ENCODE peak calls at places on chromosome 22, in eight cellular contexts. Z is GM23338; U is upper lobe of right lung; V is ureter; A is hepatic stellate cell; P is Right ventricle myocardium superior; I is sciatic nerve; C is stimulated activated CD4-positive, alpha-beta T cell treated with anti-CD3 and anti-CD28 coated beads, Interleukin-15, amount 100 ng/mL, for 1 hour. Q is an unnamed sample.

GRCh38 chr22:27192135-27192900 is 534.9 kb downstream of the MIAT start:
- DNase-seq in A (no peak), C (no peak), Z (no peak), U (no peak), V (no peak), P (no peak), I (no peak), Q (no peak)

GRCh38 chr22:19579880-19580279 is 55.7 kb upstream of the CLDN5 start:
- DNase-seq in V (no peak), C (no peak), Z (no peak), A (no peak), U (no peak), I (no peak), P (peak), Q (no peak)

GRCh38 chr22:50481440-50482106 is at the start of gene ADM2:
- DNase-seq in A (no peak), C (peak), V (no peak), Z (peak), I (no peak), P (no peak), U (peak), Q (no peak)

GRCh38 chr22:16970446-16970845 is 37.6 kb downstream of the GAB4 start:
- DNase-seq in I (no peak), A (no peak), Z (no peak), P (no peak), U (no peak), V (no peak), C (no peak), Q (no peak)

GRCh38 chr22:20244744-20245576 is 23.2 kb downstream of the RTN4R start:
- DNase-seq in P (no peak), C (no peak), I (no peak), V (no peak), A (no peak), U (no peak), Z (no peak), Q (no peak)

GRCh38 chr22:44394246-44395115 is 81.7 kb upstream of the SHISAL1 start:
- DNase-seq in I (peak), A (no peak), C (no peak), Z (no peak), U (peak), V (no peak), P (no peak), Q (no peak)

GRCh38 chr22:50306753-50307749 is at the start of gene PLXNB2:
- DNase-seq in A (peak), C (no peak), I (peak), V (peak), Z (peak), P (peak), U (peak), Q (no peak)

GRCh38 chr22:30324008-30324730 is 2.6 kb downstream of the TBC1D10A start:
- DNase-seq in U (no peak), P (peak), V (no peak), I (no peak), C (no peak), Z (no peak), A (no peak), Q (no peak)

GRCh38 chr22:27383896-27384295 is 417.7 kb downstream of the MN1 start:
- DNase-seq in I (no peak), P (no peak), U (no peak), A (no peak), C (no peak), Z (no peak), V (no peak), Q (no peak)

GRCh38 chr22:29310065-29310862 is 3.8 kb downstream of the GAS2L1 start:
- DNase-seq in V (no peak), A (no peak), Z (no peak), C (no peak), I (no peak), U (no peak), P (peak), Q (no peak)

GRCh38 chr22:30298005-30298701 is 8.8 kb upstream of the CASTOR1 start:
- DNase-seq in Z (no peak), I (no peak), P (peak), A (no peak), V (peak), C (no peak), U (peak), Q (no peak)

GRCh38 chr22:20437253-20438065 is at the start of gene SCARF2:
- DNase-seq in I (peak), U (peak), P (peak), A (peak), V (peak), C (no peak), Z (peak), Q (peak)

GRCh38 chr22:44691796-44692661 is 10.0 kb upstream of the PRR5 start:
- DNase-seq in Z (peak), I (no peak), A (no peak), V (no peak), P (no peak), C (no peak), U (peak), Q (no peak)

GRCh38 chr22:44108076-44108475 is 72.6 kb upstream of the PARVG start:
- DNase-seq in U (peak), I (no peak), P (no peak), V (no peak), A (no peak), C (no peak), Z (no peak), Q (no peak)

GRCh38 chr22:44309137-44309536 is 3.6 kb downstream of the SHISAL1 start:
- DNase-seq in C (no peak), V (peak), P (peak), Z (no peak), U (no peak), I (no peak), A (peak), Q (peak)

GRCh38 chr22:42060489-42060888 is 10.1 kb downstream of the NAGA start:
- DNase-seq in Z (no peak), A (no peak), P (no peak), C (no peak), U (no peak), I (peak), V (no peak), Q (no peak)

GRCh38 chr22:20239063-20239950 is 28.8 kb downstream of the RTN4R start:
- DNase-seq in U (no peak), Z (no peak), C (no peak), P (peak), V (no peak), I (no peak), A (peak), Q (no peak)

GRCh38 chr22:23533328-23533762 is 46.7 kb downstream of the IGLL1 start:
- DNase-seq in V (no peak), C (no peak), A (no peak), P (no peak), U (peak), Z (peak), I (peak), Q (peak)

GRCh38 chr22:29912605-29913398 is 29.8 kb downstream of the MTMR3 start:
- DNase-seq in I (no peak), U (no peak), V (no peak), A (peak), Z (no peak), C (no peak), P (no peak), Q (no peak)

GRCh38 chr22:19970479-19971275 is 29.1 kb upstream of the TXNRD2 start:
- DNase-seq in P (peak), I (peak), U (peak), A (peak), V (peak), Z (peak), C (peak), Q (no peak)